ENCODE peak calls at places on chromosomes 16 and 17, in six cellular contexts. I, X, U, C, R and W are unnamed samples.

GRCh38 chr17:31548709-31549108 is 157.2 kb downstream of the RAB11FIP4 start:
- DNase-seq in C (no peak), U (no peak), X (no peak), R (no peak), I (no peak), W (no peak)

GRCh38 chr17:27400991-27401390 is 55.3 kb upstream of the KSR1 start:
- DNase-seq in U (no peak), R (no peak), I (no peak), C (no peak), X (no peak), W (no peak)

GRCh38 chr17:27269978-27270377 is 23.9 kb upstream of the WSB1 start:
- DNase-seq in X (no peak), C (no peak), R (no peak), U (no peak), I (no peak), W (no peak)

GRCh38 chr17:41054025-41054424 is 1.0 kb downstream of the KRTAP2-2 start:
- DNase-seq in R (no peak), C (no peak), X (no peak), I (no peak), U (no peak), W (no peak)

GRCh38 chr16:49856741-49857330 is 924 bp upstream of the ZNF423 start:
- DNase-seq in I (peak), U (peak), C (peak), R (peak), X (peak), W (no peak)

GRCh38 chr16:19960183-19960582 is 75.5 kb upstream of the GPRC5B start:
- DNase-seq in U (no peak), X (no peak), R (no peak), I (no peak), C (no peak), W (no peak)

GRCh38 chr16:87733190-87733589 is 32.6 kb downstream of the KLHDC4 start:
- DNase-seq in U (no peak), C (no peak), R (no peak), I (no peak), X (no peak), W (no peak)

GRCh38 chr17:64369007-64369893 is 21.4 kb downstream of the PECAM1 start:
- DNase-seq in R (no peak), C (no peak), I (no peak), X (no peak), U (no peak), W (no peak)

GRCh38 chr16:58614212-58614611 is 15.4 kb downstream of the CNOT1 start:
- DNase-seq in C (no peak), U (no peak), R (peak), X (no peak), I (peak), W (peak)

GRCh38 chr16:50696126-50696525 is 2.7 kb downstream of the NOD2 start:
- DNase-seq in R (no peak), C (no peak), X (no peak), U (no peak), I (no peak), W (no peak)

GRCh38 chr17:36671144-36671543 is 69.8 kb downstream of the MRM1 start:
- DNase-seq in I (no peak), U (no peak), X (no peak), C (no peak), R (no peak), W (no peak)

GRCh38 chr16:81940781-81941560 is 70.3 kb downstream of the SDR42E1 start:
- DNase-seq in R (peak), C (no peak), I (peak), X (peak), U (peak), W (peak)
- TF ChIP-seq CTCF in R (peak), C (peak), I (peak), X (peak), U (peak), W (peak)

GRCh38 chr17:38608648-38609047 is 2.9 kb upstream of the SRCIN1 start:
- DNase-seq in X (peak), I (no peak), R (no peak), U (no peak), C (peak), W (no peak)

GRCh38 chr17:38611872-38612376 is 6.2 kb upstream of the SRCIN1 start:
- DNase-seq in I (no peak), X (no peak), C (no peak), R (no peak), U (no peak), W (no peak)

GRCh38 chr17:38606646-38607611 is 1.2 kb upstream of the SRCIN1 start:
- DNase-seq in U (no peak), C (peak), X (peak), I (no peak), R (no peak), W (no peak)

GRCh38 chr17:38611070-38611786 is 5.5 kb upstream of the SRCIN1 start:
- DNase-seq in I (no peak), U (no peak), C (peak), X (no peak), R (no peak), W (no peak)

DNA sequence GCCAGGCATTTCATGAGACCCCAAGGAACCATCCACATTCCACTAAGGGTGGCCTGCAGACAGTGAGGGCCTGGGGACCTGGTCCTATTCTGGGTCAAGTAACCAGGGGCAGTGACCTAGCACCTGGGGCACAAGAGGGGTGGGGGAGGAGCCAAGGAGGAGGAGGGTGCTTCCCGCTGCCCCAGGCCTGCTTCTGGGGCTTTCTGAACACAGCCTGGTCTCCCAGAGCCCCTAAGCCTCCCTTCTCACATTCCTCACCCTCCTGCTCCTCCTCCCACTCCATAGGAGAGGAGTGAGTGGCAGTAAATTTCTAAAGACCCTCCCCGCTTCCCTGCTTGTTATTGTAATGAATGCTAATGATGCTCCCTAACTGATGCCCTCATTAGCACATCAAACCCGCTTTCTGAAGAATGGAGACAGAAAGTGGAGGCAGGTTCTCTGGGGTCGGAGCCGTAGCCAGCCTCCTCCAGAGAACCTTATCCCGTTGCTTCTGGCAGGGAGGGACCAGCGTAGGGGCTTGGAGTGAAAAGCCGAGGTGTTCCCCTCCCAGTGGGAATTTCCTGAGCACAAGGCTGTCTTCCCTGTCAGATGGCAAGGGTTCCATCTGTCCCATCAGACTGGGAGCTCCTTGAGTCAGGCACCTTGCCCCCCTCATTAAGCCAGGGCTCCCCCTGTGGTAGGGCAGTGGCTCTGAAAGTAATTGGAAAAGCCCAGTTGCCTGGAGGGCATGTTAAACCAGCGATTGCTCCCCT is 3.7 kb upstream of the SRCIN1 start:
- DNase-seq in U (no peak), C (peak), X (peak), I (no peak), R (no peak), W (no peak)
- TF ChIP-seq CTCF in U (no peak), C (no peak), X (peak), I (no peak), R (no peak), W (no peak)

GRCh38 chr16:27428035-27428785 is 26.2 kb downstream of the IL21R start:
- DNase-seq in R (no peak), I (no peak), C (no peak), X (no peak), U (no peak), W (no peak)
- TF ChIP-seq CTCF in R (no peak), I (peak), C (no peak), X (peak), U (no peak), W (no peak)

GRCh38 chr17:2964028-2964356 is 99.4 kb downstream of the OR1D5 start:
- DNase-seq in U (no peak), C (no peak), X (no peak), I (no peak), R (no peak), W (no peak)
- TF ChIP-seq CTCF in U (no peak), C (no peak), X (no peak), I (no peak), R (no peak), W (no peak)